ENCODE peak calls at places on chromosomes 7 and 10, in four cellular contexts. One of them, this sample, is unnamed. For H3K9me3, the result is how much of the 10 kb centered on the place peaks cover.

GRCh38 chr10:15391491-15391890 is 20.4 kb upstream of the FAM171A1 start:
- DNase-seq in fibroblast of lung: no peak
- DNase-seq in MM.1S: no peak
- DNase-seq in GM23248: no peak
- DNase-seq in this sample: no peak

GRCh38 chr7:83015921-83016320 is 146.8 kb downstream of the PCLO start:
- DNase-seq in GM23248: no peak
- DNase-seq in fibroblast of lung: no peak
- DNase-seq in MM.1S: no peak
- DNase-seq in this sample: no peak

GRCh38 chr7:96998333-96998732 is 7.0 kb upstream of the DLX6 start:
- DNase-seq in GM23248: no peak
- DNase-seq in MM.1S: no peak
- DNase-seq in fibroblast of lung: no peak
- DNase-seq in this sample: no peak

GRCh38 chr10:66837990-66838389 is 87.8 kb upstream of the LRRTM3 start:
- DNase-seq in MM.1S: no peak
- DNase-seq in GM23248: peak
- DNase-seq in fibroblast of lung: peak
- DNase-seq in this sample: no peak

GRCh38 chr7:105277341-105277740 is 111.4 kb downstream of the SRPK2 start:
- DNase-seq in GM23248: peak
- DNase-seq in MM.1S: no peak
- DNase-seq in fibroblast of lung: peak
- DNase-seq in this sample: peak

GRCh38 chr10:60480865-60481563 is 91.3 kb upstream of the ANK3 start:
- DNase-seq in MM.1S: no peak
- DNase-seq in fibroblast of lung: peak
- DNase-seq in GM23248: peak
- DNase-seq in this sample: peak

GRCh38 chr10:60433684-60434083 is 44.0 kb upstream of the ANK3 start:
- DNase-seq in GM23248: peak
- DNase-seq in fibroblast of lung: peak
- DNase-seq in MM.1S: no peak
- DNase-seq in this sample: no peak

GRCh38 chr7:102122026-102122425 is 164.6 kb upstream of the SH2B2 start:
- DNase-seq in fibroblast of lung: peak
- DNase-seq in MM.1S: peak
- DNase-seq in GM23248: peak
- DNase-seq in this sample: no peak

GRCh38 chr7:155713382-155713781 is 68.9 kb downstream of the RBM33 start:
- DNase-seq in fibroblast of lung: no peak
- DNase-seq in GM23248: no peak
- DNase-seq in MM.1S: no peak
- DNase-seq in this sample: no peak

GRCh38 chr7:50869108-50869716 is 86.5 kb upstream of the GRB10 start:
- DNase-seq in fibroblast of lung: peak
- DNase-seq in MM.1S: no peak
- DNase-seq in GM23248: peak
- DNase-seq in this sample: no peak

GRCh38 chr7:111045469-111045868 is 45.5 kb upstream of the LRRN3 start:
- DNase-seq in MM.1S: no peak
- DNase-seq in GM23248: peak
- DNase-seq in fibroblast of lung: peak
- DNase-seq in this sample: no peak

DNA sequence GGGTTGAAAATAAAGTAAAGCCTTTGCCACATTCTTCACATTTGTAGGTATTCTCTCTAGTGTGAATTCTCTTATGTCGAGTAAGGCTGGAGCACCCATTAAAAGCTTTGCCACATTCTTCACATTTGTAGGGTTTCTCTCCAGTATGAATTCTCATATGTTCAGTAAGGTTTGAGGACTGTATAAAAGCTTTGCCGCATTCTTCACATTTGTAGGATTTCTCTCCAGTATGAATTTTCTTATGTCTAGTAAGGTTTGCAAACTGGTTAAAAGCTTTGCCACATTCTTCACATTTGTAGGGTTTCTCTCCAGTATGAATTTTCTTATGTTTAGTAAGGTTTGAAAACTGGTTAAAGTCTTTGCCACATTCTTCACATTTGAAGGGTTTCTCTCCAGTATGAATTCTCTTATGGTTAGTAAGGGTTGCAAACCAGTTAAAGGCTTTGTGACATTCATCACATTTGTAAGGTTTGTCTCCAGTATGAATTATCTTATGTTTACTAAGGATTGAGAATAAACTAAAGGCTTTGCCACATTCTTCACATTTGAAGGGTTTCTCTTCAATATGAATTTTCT is 41.4 kb downstream of the ZNF680 start:
- DNase-seq in MM.1S: no peak
- DNase-seq in GM23248: no peak
- DNase-seq in fibroblast of lung: no peak
- DNase-seq in this sample: no peak
- H3K9me3 ChIP-seq in MM.1S: under half
- H3K9me3 ChIP-seq in GM23248: under half
- H3K9me3 ChIP-seq in fibroblast of lung: under half
- H3K9me3 ChIP-seq in this sample: under half

GRCh38 chr7:151384776-151385625 is 24.8 kb downstream of the WDR86 start:
- DNase-seq in GM23248: no peak
- DNase-seq in fibroblast of lung: no peak
- DNase-seq in MM.1S: no peak
- DNase-seq in this sample: no peak

GRCh38 chr7:151385626-151386300 is 24.1 kb downstream of the WDR86 start:
- DNase-seq in GM23248: no peak
- DNase-seq in fibroblast of lung: no peak
- DNase-seq in MM.1S: no peak
- DNase-seq in this sample: no peak

GRCh38 chr7:151387161-151388006 is 22.5 kb downstream of the WDR86 start:
- DNase-seq in MM.1S: no peak
- DNase-seq in fibroblast of lung: no peak
- DNase-seq in GM23248: no peak
- DNase-seq in this sample: no peak

GRCh38 chr7:151388007-151388297 is 21.9 kb downstream of the WDR86 start:
- DNase-seq in fibroblast of lung: no peak
- DNase-seq in MM.1S: no peak
- DNase-seq in GM23248: no peak
- DNase-seq in this sample: no peak

DNA sequence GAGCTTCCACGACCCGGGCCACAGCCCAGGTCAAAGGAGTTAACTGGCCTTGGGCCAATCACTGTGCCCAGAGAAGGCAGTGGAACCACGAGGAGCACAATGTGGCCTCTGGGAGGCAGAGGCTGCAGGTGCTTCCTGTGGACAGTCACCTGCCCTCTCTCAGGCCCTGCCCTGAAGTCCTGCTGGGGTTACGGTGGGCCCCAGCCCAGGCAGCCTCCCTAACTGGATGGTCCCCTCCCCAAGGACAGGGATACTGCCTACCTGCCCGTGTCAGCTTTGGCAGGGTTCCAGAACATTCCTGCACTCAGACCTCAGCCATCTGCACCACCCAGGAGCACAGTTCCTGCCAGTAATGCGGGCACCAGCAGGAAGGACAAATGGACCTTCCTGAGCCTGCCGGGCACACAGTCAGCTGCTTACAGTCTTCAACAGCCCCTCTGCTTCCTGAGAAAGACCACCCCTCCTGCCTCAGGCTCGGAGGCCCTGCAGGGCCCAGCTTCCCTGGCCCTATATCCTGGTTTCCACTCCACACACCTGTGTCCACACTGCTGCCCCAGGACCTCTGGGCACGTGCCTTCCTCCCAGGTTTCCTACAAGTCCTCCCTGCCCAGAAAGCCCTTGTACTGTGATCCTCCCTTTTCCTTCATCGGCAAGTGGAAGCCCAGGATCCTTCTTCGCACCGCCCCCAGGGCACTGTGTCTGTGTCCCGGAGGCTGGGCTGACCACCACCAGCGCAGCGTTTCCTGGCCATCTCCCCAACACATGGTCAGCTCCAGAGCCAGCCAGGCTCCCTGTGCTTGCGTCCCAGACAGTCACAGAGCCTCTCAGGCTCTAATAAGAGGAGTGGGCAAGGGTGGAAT is 23.3 kb downstream of the WDR86 start:
- DNase-seq in MM.1S: no peak
- DNase-seq in GM23248: no peak
- DNase-seq in fibroblast of lung: no peak
- DNase-seq in this sample: no peak
- H3K9ac ChIP-seq in MM.1S: no peak
- H3K9ac ChIP-seq in GM23248: no peak
- H3K9ac ChIP-seq in fibroblast of lung: no peak
- H3K9ac ChIP-seq in this sample: no peak

DNA sequence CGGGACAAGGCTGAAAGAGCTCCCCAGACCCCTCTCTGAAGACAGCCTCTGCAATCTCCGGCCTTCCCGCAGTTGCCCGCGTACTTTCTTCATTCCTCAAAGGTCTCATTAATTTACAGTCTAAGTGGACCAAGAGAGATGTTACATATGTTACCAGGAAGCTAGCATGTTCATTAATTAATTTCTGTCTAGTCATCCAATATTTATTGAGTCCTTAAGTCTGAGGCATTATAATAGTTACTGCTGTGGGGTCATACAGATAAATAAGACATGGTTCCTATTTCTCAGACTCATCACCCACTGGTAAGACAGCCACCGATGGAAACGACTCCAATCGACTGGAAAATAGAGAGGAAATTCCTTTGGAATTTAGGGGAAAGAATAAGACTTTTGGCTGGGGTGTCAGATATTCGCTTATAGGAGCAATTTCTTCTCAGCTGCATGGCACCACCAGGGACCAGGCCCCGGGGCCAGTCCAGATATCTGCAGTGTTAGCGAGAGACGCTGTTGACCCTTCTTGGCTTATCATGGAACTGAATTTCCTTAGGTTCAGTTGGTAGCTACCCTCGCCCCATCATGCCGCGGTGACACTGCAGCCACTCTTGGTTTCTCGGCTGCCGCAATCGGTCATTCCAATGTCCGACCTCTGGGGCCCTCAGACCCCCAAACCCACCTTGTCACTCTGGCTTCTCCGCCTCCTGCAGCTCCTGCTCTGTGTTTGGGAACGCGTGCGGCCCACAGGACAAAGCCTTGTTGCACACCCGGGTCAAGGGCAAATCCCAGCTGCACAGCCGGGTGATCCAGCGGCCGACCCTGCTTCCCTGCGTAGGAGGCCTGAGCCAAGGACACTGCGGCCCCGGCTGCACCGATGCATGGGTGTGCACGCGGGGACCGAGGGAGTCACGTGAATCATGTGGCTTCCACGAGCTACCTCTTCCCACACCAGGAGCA is 383.2 kb downstream of the DNAJB6 start:
- DNase-seq in MM.1S: no peak
- DNase-seq in fibroblast of lung: no peak
- DNase-seq in GM23248: no peak
- DNase-seq in this sample: no peak
- TF ChIP-seq EZH2 in MM.1S: no peak
- TF ChIP-seq EZH2 in fibroblast of lung: no peak
- TF ChIP-seq EZH2 in GM23248: no peak
- TF ChIP-seq EZH2 in this sample: no peak

DNA sequence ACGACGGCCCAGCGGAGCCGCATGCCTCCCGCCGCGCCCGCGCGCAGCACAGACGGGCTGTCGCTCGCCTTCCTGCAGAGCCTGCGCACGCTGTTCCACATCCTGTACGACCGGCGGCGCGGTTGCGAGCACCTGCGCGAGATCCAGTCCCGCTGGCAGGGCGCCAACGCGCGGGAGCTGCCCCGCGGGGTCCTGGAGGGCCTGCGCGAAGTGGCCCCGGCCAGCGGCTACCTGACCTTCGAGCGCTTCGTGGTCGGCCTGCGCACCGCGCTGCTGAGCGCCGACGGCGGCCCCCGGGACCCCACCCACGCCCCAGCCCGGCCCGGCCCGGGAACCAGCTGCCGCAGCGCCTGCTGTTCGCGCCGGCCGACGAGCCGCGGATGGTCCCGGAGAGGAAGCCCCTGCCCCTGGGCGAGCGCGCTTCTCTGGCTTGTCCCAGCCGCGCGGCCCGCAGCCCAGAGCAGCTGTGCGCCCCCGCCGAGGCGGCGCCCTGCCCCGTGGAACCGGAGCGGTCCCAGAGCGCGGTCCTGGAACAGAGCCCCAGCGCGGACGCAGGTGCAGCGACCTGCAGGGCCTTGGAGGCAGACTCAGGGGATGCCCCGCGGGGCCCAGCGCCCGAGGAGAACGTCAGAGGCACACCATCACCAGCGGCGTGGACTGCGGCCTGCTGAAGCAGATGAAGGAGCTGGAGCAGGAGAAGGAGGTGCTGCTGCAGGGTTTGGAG is 25.3 kb upstream of the ZNF716 start:
- DNase-seq in fibroblast of lung: no peak
- DNase-seq in MM.1S: no peak
- DNase-seq in GM23248: no peak
- DNase-seq in this sample: no peak
- H3K9me3 ChIP-seq in fibroblast of lung: under half
- H3K9me3 ChIP-seq in MM.1S: under half
- H3K9me3 ChIP-seq in GM23248: under half
- H3K9me3 ChIP-seq in this sample: under half

GRCh38 chr7:44251851-44252250 is 51.1 kb downstream of the YKT6 start:
- DNase-seq in MM.1S: no peak
- DNase-seq in fibroblast of lung: no peak
- DNase-seq in GM23248: no peak
- DNase-seq in this sample: no peak
- H3K9ac ChIP-seq in MM.1S: no peak
- H3K9ac ChIP-seq in fibroblast of lung: no peak
- H3K9ac ChIP-seq in GM23248: no peak
- H3K9ac ChIP-seq in this sample: no peak

DNA sequence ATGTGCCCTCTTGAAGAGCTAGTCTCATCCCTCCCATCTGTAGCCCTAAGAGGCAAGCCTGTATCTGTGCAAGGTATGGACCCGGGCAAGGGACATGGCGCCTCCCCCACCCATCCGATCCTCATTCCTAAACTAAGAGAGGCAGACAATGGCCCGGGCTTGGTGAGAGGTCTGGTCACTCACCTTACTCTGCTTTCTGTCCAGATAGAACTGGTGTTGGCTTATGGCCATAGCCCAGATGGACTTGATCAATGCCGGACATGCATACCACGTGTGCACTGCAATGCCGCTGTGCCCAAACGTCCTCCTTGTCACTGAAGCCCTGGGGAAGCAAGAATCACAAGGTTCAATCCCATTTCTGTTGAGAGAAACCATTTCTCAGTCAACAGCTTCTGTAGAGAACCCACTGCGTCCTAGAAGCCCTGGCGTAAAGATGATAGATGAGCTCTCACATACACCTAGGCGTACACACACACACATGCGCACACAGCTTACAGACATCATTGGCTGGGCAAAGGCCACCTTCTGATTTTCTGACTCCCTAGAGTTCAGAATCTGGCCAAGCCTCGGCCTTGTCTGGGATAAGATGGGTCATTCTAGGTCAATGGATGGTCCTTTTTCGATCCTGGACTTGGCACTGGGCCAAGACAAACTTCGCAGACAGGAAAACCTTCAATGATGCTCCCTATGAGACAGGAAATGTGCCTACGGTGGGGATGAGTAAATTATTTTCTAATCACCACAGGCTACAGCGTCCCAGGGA is 114.6 kb downstream of the PRPF18 start:
- DNase-seq in fibroblast of lung: no peak
- DNase-seq in GM23248: no peak
- DNase-seq in MM.1S: no peak
- DNase-seq in this sample: no peak
- TF ChIP-seq EZH2 in fibroblast of lung: no peak
- TF ChIP-seq EZH2 in GM23248: no peak
- TF ChIP-seq EZH2 in MM.1S: no peak
- TF ChIP-seq EZH2 in this sample: no peak

This sample was measured in keratinocyte.